ENCODE peak calls at places on chromosome 7, in six cellular contexts. One of them, this sample, is unnamed.

GRCh38 chr7:80362677-80363076 is 149.2 kb downstream of the GNAT3 start:
- DNase-seq in H1: no peak
- DNase-seq in mesendoderm: no peak
- DNase-seq in H9: no peak
- DNase-seq in IMR-90: peak
- DNase-seq in neuronal stem cell: no peak
- DNase-seq in this sample: no peak

GRCh38 chr7:88546808-88547207 is 212.7 kb upstream of the ZNF804B start:
- DNase-seq in H9: peak
- DNase-seq in IMR-90: no peak
- DNase-seq in H1: peak
- DNase-seq in mesendoderm: peak
- DNase-seq in neuronal stem cell: no peak
- DNase-seq in this sample: no peak

GRCh38 chr7:151705744-151706567 is 171.0 kb downstream of the PRKAG2 start:
- DNase-seq in H1: no peak
- DNase-seq in IMR-90: peak
- DNase-seq in H9: peak
- DNase-seq in neuronal stem cell: no peak
- DNase-seq in mesendoderm: peak
- DNase-seq in this sample: peak

GRCh38 chr7:39754326-39755120 is 131.2 kb downstream of the RALA start:
- DNase-seq in neuronal stem cell: no peak
- DNase-seq in IMR-90: peak
- DNase-seq in mesendoderm: peak
- DNase-seq in H9: peak
- DNase-seq in H1: no peak
- DNase-seq in this sample: peak

GRCh38 chr7:130008941-130009847 is 42.0 kb downstream of the ZC3HC1 start:
- DNase-seq in H9: peak
- DNase-seq in neuronal stem cell: no peak
- DNase-seq in H1: no peak
- DNase-seq in mesendoderm: peak
- DNase-seq in IMR-90: peak
- DNase-seq in this sample: peak

GRCh38 chr7:128917061-128917460 is 6.6 kb upstream of the KCP start:
- DNase-seq in H9: peak
- DNase-seq in H1: no peak
- DNase-seq in neuronal stem cell: no peak
- DNase-seq in IMR-90: no peak
- DNase-seq in mesendoderm: no peak
- DNase-seq in this sample: no peak

GRCh38 chr7:90841759-90842429 is 245.8 kb downstream of the CDK14 start:
- DNase-seq in H9: no peak
- DNase-seq in H1: no peak
- DNase-seq in IMR-90: no peak
- DNase-seq in neuronal stem cell: no peak
- DNase-seq in mesendoderm: no peak
- DNase-seq in this sample: no peak

GRCh38 chr7:41911792-41912191 is 208.9 kb upstream of the INHBA start:
- DNase-seq in H1: no peak
- DNase-seq in neuronal stem cell: no peak
- DNase-seq in H9: no peak
- DNase-seq in mesendoderm: no peak
- DNase-seq in IMR-90: peak
- DNase-seq in this sample: peak

GRCh38 chr7:116726149-116726548 is 54.2 kb downstream of the MET start:
- DNase-seq in IMR-90: no peak
- DNase-seq in mesendoderm: no peak
- DNase-seq in neuronal stem cell: no peak
- DNase-seq in H9: no peak
- DNase-seq in H1: no peak
- DNase-seq in this sample: no peak

DNA sequence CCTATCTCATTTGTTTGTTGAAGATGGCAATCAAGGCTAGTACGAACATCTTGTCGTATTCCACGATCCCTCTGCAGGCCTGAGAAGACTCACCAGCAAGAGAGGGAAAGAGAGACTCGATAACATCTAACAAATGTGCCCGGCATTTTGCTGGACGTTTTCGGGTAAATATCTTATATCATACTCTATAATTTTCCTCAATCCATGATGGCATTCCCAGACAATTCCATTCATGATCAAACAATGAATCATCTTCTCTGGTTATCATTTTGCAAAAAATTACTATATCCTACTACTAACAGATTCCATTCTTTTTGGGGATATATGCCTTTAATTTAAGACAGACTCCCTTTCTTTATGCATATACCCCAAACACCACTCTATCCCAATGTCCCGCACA is 118.1 kb downstream of the TYW1B start:
- DNase-seq in mesendoderm: no peak
- DNase-seq in H9: no peak
- DNase-seq in IMR-90: peak
- DNase-seq in neuronal stem cell: no peak
- DNase-seq in H1: no peak
- DNase-seq in this sample: no peak
- H2BK15ac ChIP-seq in mesendoderm: no peak
- H2BK15ac ChIP-seq in H9: no peak
- H2BK15ac ChIP-seq in IMR-90: no peak
- H2BK15ac ChIP-seq in neuronal stem cell: no peak
- H2BK15ac ChIP-seq in H1: no peak
- H2BK15ac ChIP-seq in this sample: no peak

GRCh38 chr7:445020-445419 is 74.6 kb downstream of the PDGFA start:
- DNase-seq in mesendoderm: no peak
- DNase-seq in IMR-90: no peak
- DNase-seq in H1: no peak
- DNase-seq in neuronal stem cell: no peak
- DNase-seq in H9: no peak
- DNase-seq in this sample: no peak
- H2BK15ac ChIP-seq in mesendoderm: no peak
- H2BK15ac ChIP-seq in IMR-90: no peak
- H2BK15ac ChIP-seq in H1: no peak
- H2BK15ac ChIP-seq in neuronal stem cell: peak
- H2BK15ac ChIP-seq in H9: no peak
- H2BK15ac ChIP-seq in this sample: no peak

GRCh38 chr7:50558380-50559051 is 6.7 kb downstream of the DDC start:
- DNase-seq in mesendoderm: no peak
- DNase-seq in H9: no peak
- DNase-seq in H1: no peak
- DNase-seq in IMR-90: no peak
- DNase-seq in neuronal stem cell: no peak
- DNase-seq in this sample: no peak
- H2BK15ac ChIP-seq in mesendoderm: no peak
- H2BK15ac ChIP-seq in H9: no peak
- H2BK15ac ChIP-seq in H1: no peak
- H2BK15ac ChIP-seq in IMR-90: no peak
- H2BK15ac ChIP-seq in neuronal stem cell: no peak
- H2BK15ac ChIP-seq in this sample: no peak

GRCh38 chr7:70489808-70490207 is 642.1 kb upstream of the GALNT17 start:
- DNase-seq in neuronal stem cell: no peak
- DNase-seq in H1: no peak
- DNase-seq in H9: no peak
- DNase-seq in mesendoderm: no peak
- DNase-seq in IMR-90: no peak
- DNase-seq in this sample: no peak

GRCh38 chr7:70484255-70484654 is 647.7 kb upstream of the GALNT17 start:
- DNase-seq in H1: no peak
- DNase-seq in H9: no peak
- DNase-seq in mesendoderm: no peak
- DNase-seq in IMR-90: no peak
- DNase-seq in neuronal stem cell: no peak
- DNase-seq in this sample: no peak

GRCh38 chr7:70492641-70493040 is 639.3 kb upstream of the GALNT17 start:
- DNase-seq in IMR-90: no peak
- DNase-seq in neuronal stem cell: no peak
- DNase-seq in mesendoderm: no peak
- DNase-seq in H1: no peak
- DNase-seq in H9: no peak
- DNase-seq in this sample: no peak

GRCh38 chr7:70486977-70487376 is 645.0 kb upstream of the GALNT17 start:
- DNase-seq in neuronal stem cell: no peak
- DNase-seq in mesendoderm: no peak
- DNase-seq in H1: no peak
- DNase-seq in IMR-90: no peak
- DNase-seq in H9: no peak
- DNase-seq in this sample: no peak

DNA sequence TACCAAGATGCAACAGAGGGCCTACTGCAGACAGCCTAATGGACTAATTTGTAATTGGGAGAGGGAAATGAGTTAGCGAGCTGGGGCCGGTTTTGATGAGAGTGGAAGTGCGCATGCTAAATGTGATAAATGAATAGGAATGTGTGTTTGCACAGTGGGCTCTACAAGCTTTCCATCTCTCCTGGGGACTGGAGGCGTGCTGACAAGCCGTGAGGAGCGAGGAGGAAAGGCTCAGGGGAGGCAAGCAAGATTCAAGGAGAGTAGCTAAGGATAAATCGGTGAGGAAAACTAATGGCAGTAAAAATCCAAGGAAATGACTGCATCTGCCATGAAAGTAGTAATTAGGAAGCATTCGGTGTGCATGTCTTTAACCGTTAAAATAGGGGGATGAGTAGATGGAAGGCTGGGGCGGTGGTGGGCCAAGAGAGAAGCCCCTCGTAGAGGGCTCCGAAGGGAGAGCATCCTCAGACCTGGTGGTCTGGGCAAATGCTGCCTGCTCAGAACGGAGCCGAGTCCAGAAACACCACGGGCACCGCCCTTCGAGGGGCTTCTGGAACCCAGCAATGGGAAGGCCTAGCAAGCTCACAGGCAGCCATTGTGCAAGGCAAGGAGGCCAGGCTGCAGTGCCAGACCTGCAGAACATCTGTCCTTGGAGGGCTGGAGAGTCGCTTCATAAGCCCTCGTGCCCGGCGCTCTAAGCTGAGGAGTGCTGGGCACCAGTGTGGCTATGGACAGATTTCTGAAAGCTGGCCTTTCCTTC is 644.2 kb upstream of the GALNT17 start:
- DNase-seq in mesendoderm: no peak
- DNase-seq in IMR-90: no peak
- DNase-seq in H1: no peak
- DNase-seq in neuronal stem cell: no peak
- DNase-seq in H9: no peak
- DNase-seq in this sample: no peak
- H2BK15ac ChIP-seq in mesendoderm: no peak
- H2BK15ac ChIP-seq in IMR-90: no peak
- H2BK15ac ChIP-seq in H1: no peak
- H2BK15ac ChIP-seq in neuronal stem cell: no peak
- H2BK15ac ChIP-seq in H9: no peak
- H2BK15ac ChIP-seq in this sample: no peak

GRCh38 chr7:24702674-24703235 is 54.5 kb downstream of the GSDME start:
- DNase-seq in H9: no peak
- DNase-seq in IMR-90: peak
- DNase-seq in neuronal stem cell: no peak
- DNase-seq in mesendoderm: no peak
- DNase-seq in H1: no peak
- DNase-seq in this sample: no peak

GRCh38 chr7:24705481-24705954 is 51.7 kb downstream of the GSDME start:
- DNase-seq in H9: no peak
- DNase-seq in neuronal stem cell: no peak
- DNase-seq in H1: no peak
- DNase-seq in IMR-90: no peak
- DNase-seq in mesendoderm: no peak
- DNase-seq in this sample: no peak

GRCh38 chr7:24706211-24707165 is 50.8 kb downstream of the GSDME start:
- DNase-seq in H1: no peak
- DNase-seq in IMR-90: no peak
- DNase-seq in mesendoderm: no peak
- DNase-seq in neuronal stem cell: no peak
- DNase-seq in H9: no peak
- DNase-seq in this sample: no peak

GRCh38 chr7:24703296-24703695 is 54.0 kb downstream of the GSDME start:
- DNase-seq in H9: no peak
- DNase-seq in mesendoderm: no peak
- DNase-seq in H1: no peak
- DNase-seq in neuronal stem cell: no peak
- DNase-seq in IMR-90: no peak
- DNase-seq in this sample: no peak

GRCh38 chr7:24704311-24704710 is 53.0 kb downstream of the GSDME start:
- DNase-seq in mesendoderm: no peak
- DNase-seq in IMR-90: no peak
- DNase-seq in neuronal stem cell: no peak
- DNase-seq in H1: no peak
- DNase-seq in H9: no peak
- DNase-seq in this sample: no peak
- H2BK15ac ChIP-seq in mesendoderm: no peak
- H2BK15ac ChIP-seq in IMR-90: no peak
- H2BK15ac ChIP-seq in neuronal stem cell: no peak
- H2BK15ac ChIP-seq in H1: no peak
- H2BK15ac ChIP-seq in H9: no peak
- H2BK15ac ChIP-seq in this sample: no peak

DNA sequence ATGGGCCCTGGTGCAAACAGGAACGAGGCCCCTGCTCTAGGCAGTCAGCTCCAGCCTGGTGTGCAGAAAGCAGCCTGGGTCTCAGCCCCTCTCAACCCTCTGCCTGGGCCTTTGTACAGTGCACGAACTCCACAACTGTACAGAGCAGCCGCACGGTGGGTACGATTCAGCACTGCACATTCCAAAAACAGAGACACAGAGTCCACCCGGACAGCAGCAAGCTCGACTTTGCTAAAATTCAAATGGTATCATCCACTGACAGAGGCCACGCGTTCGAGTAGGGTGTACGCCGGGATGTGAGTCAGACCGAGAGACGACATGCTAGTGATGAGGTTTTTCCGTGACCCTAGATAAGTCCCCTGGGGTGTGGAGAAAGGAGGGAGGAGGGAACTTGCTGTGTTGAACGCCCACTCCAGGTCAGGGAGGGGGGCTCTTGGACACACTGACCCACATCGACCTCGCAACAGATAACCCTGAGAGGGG is 65.6 kb upstream of the PDGFA start:
- DNase-seq in IMR-90: no peak
- DNase-seq in mesendoderm: no peak
- DNase-seq in neuronal stem cell: no peak
- DNase-seq in H1: no peak
- DNase-seq in H9: no peak
- DNase-seq in this sample: peak
- H2BK15ac ChIP-seq in IMR-90: no peak
- H2BK15ac ChIP-seq in mesendoderm: no peak
- H2BK15ac ChIP-seq in neuronal stem cell: no peak
- H2BK15ac ChIP-seq in H1: no peak
- H2BK15ac ChIP-seq in H9: no peak
- H2BK15ac ChIP-seq in this sample: no peak

GRCh38 chr7:21916176-21916575 is 29.5 kb downstream of the CDCA7L start:
- DNase-seq in IMR-90: no peak
- DNase-seq in H1: no peak
- DNase-seq in neuronal stem cell: no peak
- DNase-seq in mesendoderm: no peak
- DNase-seq in H9: no peak
- DNase-seq in this sample: no peak
- H2BK15ac ChIP-seq in IMR-90: no peak
- H2BK15ac ChIP-seq in H1: no peak
- H2BK15ac ChIP-seq in neuronal stem cell: no peak
- H2BK15ac ChIP-seq in mesendoderm: no peak
- H2BK15ac ChIP-seq in H9: no peak
- H2BK15ac ChIP-seq in this sample: no peak